ENCODE peak calls at places on chromosome 14, in six cellular contexts. One of them, this sample, is unnamed.

GRCh38 chr14:85084344-85084743 is 445.6 kb upstream of the FLRT2 start:
- DNase-seq in GM12891: no peak
- DNase-seq in AG09309: no peak
- DNase-seq in keratinocyte: no peak
- DNase-seq in GM12865: no peak
- DNase-seq in left lung: no peak
- DNase-seq in this sample: no peak

GRCh38 chr14:84006643-84007137 is 1523.3 kb upstream of the FLRT2 start:
- DNase-seq in GM12891: no peak
- DNase-seq in AG09309: no peak
- DNase-seq in keratinocyte: no peak
- DNase-seq in GM12865: no peak
- DNase-seq in left lung: no peak
- DNase-seq in this sample: no peak

GRCh38 chr14:93010118-93010475 is 87.1 kb downstream of the CHGA start:
- DNase-seq in GM12891: no peak
- DNase-seq in AG09309: no peak
- DNase-seq in keratinocyte: no peak
- DNase-seq in GM12865: no peak
- DNase-seq in left lung: no peak
- DNase-seq in this sample: no peak

GRCh38 chr14:49975286-49975685 is 82.4 kb downstream of the ARF6 start:
- DNase-seq in GM12891: no peak
- DNase-seq in AG09309: peak
- DNase-seq in keratinocyte: no peak
- DNase-seq in GM12865: no peak
- DNase-seq in left lung: no peak
- DNase-seq in this sample: no peak

GRCh38 chr14:23865502-23865901 is 88.1 kb upstream of the DHRS4 start:
- DNase-seq in GM12891: no peak
- DNase-seq in AG09309: no peak
- DNase-seq in keratinocyte: no peak
- DNase-seq in GM12865: no peak
- DNase-seq in left lung: no peak
- DNase-seq in this sample: no peak

GRCh38 chr14:31025335-31026075 is at the start of gene AP4S1:
- DNase-seq in GM12891: peak
- DNase-seq in AG09309: no peak
- DNase-seq in keratinocyte: no peak
- DNase-seq in GM12865: peak
- DNase-seq in left lung: peak
- DNase-seq in this sample: no peak

GRCh38 chr14:65286443-65286842 is 126.1 kb upstream of the FUT8 start:
- DNase-seq in GM12891: no peak
- DNase-seq in AG09309: no peak
- DNase-seq in keratinocyte: no peak
- DNase-seq in GM12865: peak
- DNase-seq in left lung: no peak
- DNase-seq in this sample: no peak

GRCh38 chr14:91911474-91912032 is 35.9 kb downstream of the FBLN5 start:
- DNase-seq in GM12891: peak
- DNase-seq in AG09309: no peak
- DNase-seq in keratinocyte: no peak
- DNase-seq in GM12865: peak
- DNase-seq in left lung: peak
- DNase-seq in this sample: peak

GRCh38 chr14:105733081-105734065 is 207.0 kb downstream of the TMEM121 start:
- DNase-seq in GM12891: no peak
- DNase-seq in AG09309: no peak
- DNase-seq in keratinocyte: no peak
- DNase-seq in GM12865: no peak
- DNase-seq in left lung: no peak
- DNase-seq in this sample: no peak

GRCh38 chr14:75372260-75372659 is 55.6 kb upstream of the JDP2 start:
- DNase-seq in GM12891: no peak
- DNase-seq in AG09309: no peak
- DNase-seq in keratinocyte: no peak
- DNase-seq in GM12865: no peak
- DNase-seq in left lung: no peak
- DNase-seq in this sample: no peak

GRCh38 chr14:89033756-89034155 is 209.3 kb downstream of the TTC8 start:
- DNase-seq in GM12891: no peak
- DNase-seq in AG09309: no peak
- DNase-seq in keratinocyte: no peak
- DNase-seq in GM12865: no peak
- DNase-seq in left lung: no peak
- DNase-seq in this sample: no peak

GRCh38 chr14:48429512-48429911 is 754.1 kb upstream of the MDGA2 start:
- DNase-seq in GM12891: no peak
- DNase-seq in AG09309: no peak
- DNase-seq in keratinocyte: no peak
- DNase-seq in GM12865: no peak
- DNase-seq in left lung: no peak
- DNase-seq in this sample: no peak

GRCh38 chr14:90301122-90301521 is 30.6 kb downstream of the NRDE2 start:
- DNase-seq in GM12891: no peak
- DNase-seq in AG09309: no peak
- DNase-seq in keratinocyte: no peak
- DNase-seq in GM12865: no peak
- DNase-seq in left lung: no peak
- DNase-seq in this sample: no peak